ENCODE peak calls at places on chromosome 21, in eight cellular contexts. F, E, D, X, A, O, M and V are unnamed samples.

GRCh38 chr21:44353200-44353970 is at the start of gene TRPM2:
- DNase-seq in F (no peak), E (no peak), D (no peak), X (no peak), A (no peak), O (peak), M (no peak), V (no peak)

GRCh38 chr21:21200103-21200938 is 202.1 kb downstream of the NCAM2 start:
- DNase-seq in F (no peak), E (peak), D (no peak), X (no peak), A (peak), O (peak), M (peak), V (peak)

GRCh38 chr21:38289697-38290096 is 32.9 kb downstream of the KCNJ15 start:
- DNase-seq in F (no peak), E (peak), D (no peak), X (no peak), A (no peak), O (no peak), M (peak), V (peak)

GRCh38 chr21:38831526-38832467 is 26.1 kb downstream of the ETS2 start:
- DNase-seq in F (no peak), E (peak), D (no peak), X (peak), A (peak), O (peak), M (peak), V (peak)

GRCh38 chr21:21203822-21204339 is 205.7 kb downstream of the NCAM2 start:
- DNase-seq in F (no peak), E (no peak), D (no peak), X (no peak), A (no peak), O (no peak), M (no peak), V (no peak)

GRCh38 chr21:25735895-25736597 is 1.3 kb downstream of the GABPA start:
- DNase-seq in F (no peak), E (peak), D (no peak), X (no peak), A (no peak), O (no peak), M (peak), V (peak)

GRCh38 chr21:46111193-46111571 is 13.3 kb downstream of the COL6A2 start:
- DNase-seq in F (no peak), E (no peak), D (no peak), X (no peak), A (peak), O (no peak), M (no peak), V (no peak)

GRCh38 chr21:33931799-33932390 is 16.3 kb upstream of the ATP5PO start:
- DNase-seq in F (no peak), E (no peak), D (no peak), X (no peak), A (no peak), O (no peak), M (no peak), V (no peak)

GRCh38 chr21:23811802-23812201 is 1795.5 kb downstream of the MRPL39 start:
- DNase-seq in F (no peak), E (no peak), D (no peak), X (no peak), A (no peak), O (no peak), M (no peak), V (no peak)

GRCh38 chr21:44024895-44025353 is 12.8 kb downstream of the TRAPPC10 start:
- DNase-seq in F (no peak), E (peak), D (no peak), X (no peak), A (no peak), O (peak), M (no peak), V (peak)

GRCh38 chr21:32135401-32136363 is 143.2 kb downstream of the MIS18A start:
- DNase-seq in F (no peak), E (peak), D (no peak), X (peak), A (no peak), O (no peak), M (peak), V (peak)

GRCh38 chr21:44802396-44803153 is 955 bp upstream of the UBE2G2 start:
- DNase-seq in F (no peak), E (no peak), D (no peak), X (no peak), A (no peak), O (no peak), M (peak), V (no peak)

GRCh38 chr21:42039470-42039901 is 29.3 kb upstream of the ZBTB21 start:
- DNase-seq in F (no peak), E (peak), D (no peak), X (no peak), A (no peak), O (peak), M (peak), V (peak)

GRCh38 chr21:45253180-45253579 is 34.5 kb downstream of the POFUT2 start:
- DNase-seq in F (no peak), E (peak), D (no peak), X (peak), A (no peak), O (no peak), M (peak), V (peak)

GRCh38 chr21:27001526-27001925 is 34.6 kb upstream of the ADAMTS5 start:
- DNase-seq in F (no peak), E (no peak), D (no peak), X (no peak), A (no peak), O (no peak), M (no peak), V (no peak)

GRCh38 chr21:17789085-17789484 is 30.1 kb downstream of the C21orf91 start:
- DNase-seq in F (no peak), E (no peak), D (no peak), X (no peak), A (no peak), O (no peak), M (no peak), V (no peak)

GRCh38 chr21:28111151-28111619 is 881.5 kb downstream of the LTN1 start:
- DNase-seq in F (no peak), E (peak), D (no peak), X (no peak), A (no peak), O (peak), M (peak), V (peak)

GRCh38 chr21:19864456-19864855 is 1133.8 kb upstream of the NCAM2 start:
- DNase-seq in F (peak), E (no peak), D (peak), X (no peak), A (no peak), O (no peak), M (no peak), V (no peak)

GRCh38 chr21:16587671-16588379 is 858.0 kb downstream of the USP25 start:
- DNase-seq in F (peak), E (peak), D (no peak), X (no peak), A (no peak), O (peak), M (peak), V (peak)

GRCh38 chr21:24014381-24014780 is 1592.9 kb downstream of the MRPL39 start:
- DNase-seq in F (no peak), E (no peak), D (no peak), X (no peak), A (no peak), O (no peak), M (no peak), V (no peak)

GRCh38 chr21:45995686-45996179 is 14.2 kb downstream of the COL6A1 start:
- DNase-seq in F (no peak), E (no peak), D (no peak), X (no peak), A (no peak), O (peak), M (peak), V (peak)

GRCh38 chr21:44907225-44907965 is 13.3 kb downstream of the ITGB2 start:
- DNase-seq in F (no peak), E (no peak), D (no peak), X (no peak), A (no peak), O (no peak), M (no peak), V (no peak)

GRCh38 chr21:41439245-41439644 is 13.2 kb downstream of the MX1 start:
- DNase-seq in F (no peak), E (no peak), D (no peak), X (no peak), A (no peak), O (no peak), M (no peak), V (no peak)

GRCh38 chr21:23014021-23014420 is 2015.8 kb downstream of the NCAM2 start:
- DNase-seq in F (no peak), E (no peak), D (no peak), X (no peak), A (no peak), O (no peak), M (no peak), V (no peak)

GRCh38 chr21:38282921-38283320 is 26.1 kb downstream of the KCNJ15 start:
- DNase-seq in F (no peak), E (no peak), D (no peak), X (no peak), A (no peak), O (no peak), M (no peak), V (no peak)

GRCh38 chr21:44574457-44575306 is 1.2 kb downstream of the KRTAP10-4 start:
- DNase-seq in F (no peak), E (no peak), D (no peak), X (peak), A (no peak), O (no peak), M (no peak), V (no peak)

GRCh38 chr21:44727321-44727720 is 15.9 kb upstream of the TSPEAR start:
- DNase-seq in F (no peak), E (no peak), D (no peak), X (no peak), A (no peak), O (no peak), M (no peak), V (no peak)

GRCh38 chr21:33937931-33938339 is 22.3 kb upstream of the ATP5PO start:
- DNase-seq in F (no peak), E (no peak), D (no peak), X (no peak), A (peak), O (no peak), M (no peak), V (no peak)

GRCh38 chr21:14843991-14844390 is 220.8 kb downstream of the NRIP1 start:
- DNase-seq in F (no peak), E (no peak), D (no peak), X (no peak), A (no peak), O (no peak), M (no peak), V (no peak)

GRCh38 chr21:45874716-45875415 is 106.7 kb upstream of the COL6A1 start:
- DNase-seq in F (no peak), E (peak), D (no peak), X (no peak), A (no peak), O (peak), M (peak), V (peak)

GRCh38 chr21:42193131-42193671 is 25.7 kb upstream of the ABCG1 start:
- DNase-seq in F (no peak), E (peak), D (no peak), X (peak), A (peak), O (no peak), M (peak), V (no peak)

GRCh38 chr21:45228171-45228641 is 59.5 kb downstream of the POFUT2 start:
- DNase-seq in F (no peak), E (peak), D (no peak), X (no peak), A (peak), O (no peak), M (peak), V (peak)

GRCh38 chr21:28761709-28762356 is 230.8 kb downstream of the LTN1 start:
- DNase-seq in F (no peak), E (peak), D (no peak), X (no peak), A (no peak), O (no peak), M (peak), V (peak)

GRCh38 chr21:46326110-46326703 is 2.3 kb downstream of the PCNT start:
- DNase-seq in F (no peak), E (no peak), D (no peak), X (no peak), A (no peak), O (no peak), M (no peak), V (no peak)

GRCh38 chr21:17343055-17343454 is 169.8 kb upstream of the CXADR start:
- DNase-seq in F (no peak), E (peak), D (no peak), X (no peak), A (no peak), O (no peak), M (peak), V (peak)

GRCh38 chr21:45074048-45074817 is at the start of gene ADARB1:
- DNase-seq in F (peak), E (peak), D (no peak), X (no peak), A (peak), O (peak), M (peak), V (peak)

GRCh38 chr21:34984356-34984755 is 64.7 kb downstream of the RUNX1 start:
- DNase-seq in F (no peak), E (no peak), D (no peak), X (no peak), A (no peak), O (no peak), M (no peak), V (no peak)

GRCh38 chr21:32884062-32884461 is 112.5 kb upstream of the PAXBP1 start:
- DNase-seq in F (no peak), E (no peak), D (no peak), X (no peak), A (no peak), O (no peak), M (no peak), V (no peak)